ENCODE peak calls at places on chromosomes 6 and 20, in eight cellular contexts. M, X, Y, P, N, B, D and O are unnamed samples.

GRCh38 chr6:43432009-43432945 is 4.9 kb downstream of the ABCC10 start:
- DNase-seq in M (no peak), X (no peak), Y (no peak), P (no peak), N (no peak), B (no peak), D (no peak), O (no peak)

GRCh38 chr6:92281571-92282076 is 1137.7 kb downstream of the EPHA7 start:
- DNase-seq in M (no peak), X (no peak), Y (no peak), P (no peak), N (no peak), B (no peak), D (no peak), O (no peak)

GRCh38 chr6:145690969-145691368 is 44.4 kb downstream of the EPM2A start:
- DNase-seq in M (no peak), X (no peak), Y (no peak), P (no peak), N (no peak), B (no peak), D (no peak), O (no peak)

GRCh38 chr6:126077810-126078791 is 91.8 kb downstream of the TRMT11 start:
- DNase-seq in M (no peak), X (no peak), Y (peak), P (peak), N (peak), B (no peak), D (no peak), O (no peak)

GRCh38 chr20:36717657-36718056 is 28.2 kb downstream of the NDRG3 start:
- DNase-seq in M (no peak), X (peak), Y (no peak), P (no peak), N (peak), B (no peak), D (no peak), O (peak)

GRCh38 chr6:169539176-169539897 is 162.5 kb downstream of the WDR27 start:
- DNase-seq in M (no peak), X (peak), Y (peak), P (no peak), N (peak), B (no peak), D (no peak), O (no peak)

GRCh38 chr20:54950285-54950684 is 474.9 kb downstream of the DOK5 start:
- DNase-seq in M (no peak), X (no peak), Y (no peak), P (no peak), N (no peak), B (no peak), D (no peak), O (no peak)

GRCh38 chr20:33183292-33183691 is 15.3 kb downstream of the BPIFA2 start:
- DNase-seq in M (no peak), X (no peak), Y (no peak), P (no peak), N (no peak), B (no peak), D (no peak), O (no peak)

GRCh38 chr6:45969026-45969425 is 46.6 kb downstream of the CLIC5 start:
- DNase-seq in M (no peak), X (no peak), Y (no peak), P (no peak), N (no peak), B (no peak), D (no peak), O (no peak)

GRCh38 chr6:125780540-125781306 is 10.0 kb upstream of the NCOA7 start:
- DNase-seq in M (peak), X (peak), Y (no peak), P (peak), N (peak), B (peak), D (peak), O (peak)

GRCh38 chr20:48459729-48460395 is 367.9 kb downstream of the PREX1 start:
- DNase-seq in M (no peak), X (no peak), Y (no peak), P (no peak), N (no peak), B (no peak), D (no peak), O (no peak)

GRCh38 chr20:48458601-48459385 is 369.0 kb downstream of the PREX1 start:
- DNase-seq in M (no peak), X (no peak), Y (no peak), P (no peak), N (no peak), B (no peak), D (no peak), O (no peak)

GRCh38 chr20:48463096-48463710 is 364.6 kb downstream of the PREX1 start:
- DNase-seq in M (no peak), X (no peak), Y (no peak), P (no peak), N (no peak), B (no peak), D (no peak), O (no peak)

GRCh38 chr20:48460681-48461080 is 367.1 kb downstream of the PREX1 start:
- DNase-seq in M (no peak), X (no peak), Y (no peak), P (no peak), N (no peak), B (no peak), D (no peak), O (no peak)

DNA sequence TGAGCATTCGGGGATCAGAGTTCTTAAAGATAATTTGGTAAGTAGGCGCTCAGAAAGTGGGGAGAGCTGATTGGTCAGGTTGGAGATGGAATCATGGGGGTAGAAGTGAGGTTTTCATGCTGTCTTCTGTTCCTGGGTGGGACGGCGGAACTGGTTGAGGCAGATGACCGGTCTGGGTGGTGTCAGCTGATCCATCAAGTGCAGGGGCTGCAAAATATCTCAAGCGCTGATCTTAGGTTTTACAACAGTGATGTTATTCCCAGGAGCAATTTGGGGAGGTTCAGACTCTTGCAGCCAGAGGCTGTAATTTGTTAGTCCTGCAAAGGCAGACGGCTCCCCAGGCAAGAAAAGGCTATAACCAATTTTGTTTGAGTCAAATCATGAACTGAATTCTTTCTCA is 366.4 kb downstream of the PREX1 start:
- DNase-seq in M (no peak), X (no peak), Y (no peak), P (no peak), N (no peak), B (no peak), D (no peak), O (no peak)
- TF ChIP-seq CTCF in M (no peak), X (no peak), Y (no peak), P (no peak), N (no peak), B (no peak), D (no peak), O (no peak)

DNA sequence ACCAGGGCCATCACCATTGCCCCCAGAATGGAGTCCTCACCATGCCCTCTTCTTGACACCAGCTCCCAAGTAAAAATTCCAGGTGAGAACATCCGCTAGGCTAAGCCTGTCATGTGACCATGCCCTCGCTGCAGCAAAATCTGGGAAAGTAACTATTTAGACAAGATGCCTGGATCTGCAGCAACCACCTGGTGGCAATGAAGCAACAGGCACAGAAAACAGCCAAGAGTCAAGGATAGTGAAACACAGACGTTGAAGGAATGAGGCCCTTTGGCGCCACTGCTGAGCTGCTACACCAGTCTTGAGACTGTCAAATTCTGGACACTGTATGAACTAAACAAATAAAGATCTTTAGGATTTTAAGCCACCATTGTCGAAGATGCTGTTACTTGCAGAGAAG is 30.1 kb upstream of the TGM6 start:
- DNase-seq in M (no peak), X (no peak), Y (peak), P (no peak), N (no peak), B (no peak), D (no peak), O (no peak)
- TF ChIP-seq CTCF in M (no peak), X (no peak), Y (no peak), P (no peak), N (no peak), B (no peak), D (no peak), O (no peak)

GRCh38 chr6:161024364-161024920 is 32.9 kb downstream of the MAP3K4 start:
- DNase-seq in M (no peak), X (no peak), Y (no peak), P (no peak), N (no peak), B (no peak), D (no peak), O (no peak)

GRCh38 chr6:161031721-161032495 is 40.3 kb downstream of the MAP3K4 start:
- DNase-seq in M (peak), X (peak), Y (no peak), P (no peak), N (peak), B (no peak), D (no peak), O (no peak)

GRCh38 chr6:161033667-161034066 is 42.1 kb downstream of the MAP3K4 start:
- DNase-seq in M (no peak), X (no peak), Y (no peak), P (no peak), N (peak), B (no peak), D (no peak), O (no peak)

GRCh38 chr6:161027385-161027784 is 35.8 kb downstream of the MAP3K4 start:
- DNase-seq in M (no peak), X (no peak), Y (no peak), P (no peak), N (no peak), B (no peak), D (no peak), O (no peak)

GRCh38 chr6:161029195-161029809 is 37.7 kb downstream of the MAP3K4 start:
- DNase-seq in M (no peak), X (peak), Y (no peak), P (no peak), N (peak), B (no peak), D (no peak), O (peak)
- TF ChIP-seq CTCF in M (no peak), X (no peak), Y (no peak), P (no peak), N (no peak), B (no peak), D (no peak), O (no peak)

GRCh38 chr6:138206862-138207261 is 11.4 kb downstream of the PBOV1 start:
- DNase-seq in M (no peak), X (no peak), Y (no peak), P (no peak), N (no peak), B (no peak), D (no peak), O (no peak)

GRCh38 chr6:138211601-138212000 is 6.7 kb downstream of the PBOV1 start:
- DNase-seq in M (no peak), X (no peak), Y (no peak), P (no peak), N (no peak), B (no peak), D (no peak), O (no peak)

GRCh38 chr6:138215071-138215470 is 3.2 kb downstream of the PBOV1 start:
- DNase-seq in M (no peak), X (no peak), Y (no peak), P (no peak), N (no peak), B (no peak), D (no peak), O (no peak)

GRCh38 chr6:138205437-138206094 is 12.7 kb downstream of the PBOV1 start:
- DNase-seq in M (no peak), X (no peak), Y (no peak), P (no peak), N (no peak), B (no peak), D (no peak), O (no peak)

GRCh38 chr6:138211048-138211581 is 7.2 kb downstream of the PBOV1 start:
- DNase-seq in M (no peak), X (no peak), Y (no peak), P (no peak), N (no peak), B (no peak), D (no peak), O (no peak)
- TF ChIP-seq CTCF in M (peak), X (no peak), Y (no peak), P (no peak), N (no peak), B (no peak), D (peak), O (no peak)

DNA sequence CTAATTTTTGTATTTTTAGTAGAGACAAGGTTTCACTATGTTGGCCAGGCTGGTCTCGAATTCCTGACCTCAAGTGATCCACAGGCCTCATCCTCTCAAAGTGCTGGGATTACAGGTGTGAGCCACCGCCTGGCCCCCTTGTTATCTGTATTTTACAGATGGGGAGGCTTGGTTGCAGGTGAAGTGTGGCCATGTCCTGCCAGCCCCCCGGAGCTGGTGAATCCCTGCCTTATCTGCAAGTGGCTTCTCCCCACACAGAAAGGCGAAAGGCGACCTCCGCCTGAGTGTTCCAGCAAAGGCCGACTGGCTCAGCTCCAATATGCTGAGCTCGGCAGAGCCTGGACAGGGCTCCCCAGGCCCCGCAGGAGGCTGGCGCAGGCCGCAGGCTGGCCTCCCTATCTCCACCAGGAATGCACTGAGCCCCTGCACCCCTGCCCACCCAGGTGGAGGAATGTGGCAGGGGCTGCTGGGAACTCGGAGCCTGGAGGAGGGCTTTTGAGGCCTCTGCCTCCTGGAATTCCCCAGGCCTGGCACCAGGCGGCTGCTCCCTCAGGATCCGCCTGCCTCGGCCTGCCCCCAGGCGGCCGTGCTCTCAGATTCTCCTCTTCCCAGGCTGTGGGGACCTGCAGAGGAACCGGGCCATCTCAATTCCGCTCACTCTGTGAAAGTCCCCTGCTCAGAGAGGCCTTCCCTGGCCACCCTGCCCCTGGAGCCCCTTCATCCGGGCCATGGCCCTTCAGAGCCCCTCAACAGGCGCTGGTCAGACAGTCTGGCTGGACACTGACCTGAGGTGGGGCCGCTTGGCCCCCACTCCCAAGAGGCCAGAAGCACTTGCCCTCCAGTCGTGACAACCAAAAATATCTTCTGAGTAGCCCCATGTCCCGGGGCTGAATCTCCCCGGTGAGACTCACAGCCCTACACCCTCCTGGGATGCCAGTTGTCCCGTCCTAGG is 9.3 kb upstream of the LAMA5 start:
- DNase-seq in M (peak), X (no peak), Y (no peak), P (no peak), N (peak), B (peak), D (no peak), O (no peak)
- TF ChIP-seq CTCF in M (peak), X (peak), Y (peak), P (peak), N (peak), B (no peak), D (peak), O (no peak)

GRCh38 chr6:51618563-51618962 is 468.9 kb downstream of the PKHD1 start:
- DNase-seq in M (no peak), X (no peak), Y (no peak), P (no peak), N (peak), B (no peak), D (no peak), O (no peak)
- TF ChIP-seq CTCF in M (peak), X (peak), Y (no peak), P (no peak), N (peak), B (peak), D (peak), O (no peak)